ENCODE peak calls at places on chromosome 2, in four cellular contexts. M, Y, U and F are unnamed samples.

GRCh38 chr2:214830794-214831346 is 21.4 kb upstream of the BARD1 start:
- DNase-seq in Y (no peak), M (no peak), U (no peak), F (no peak)

GRCh38 chr2:230974096-230974913 is 21.6 kb upstream of the SPATA3 start:
- DNase-seq in U (peak), M (no peak), Y (peak), F (no peak)

GRCh38 chr2:74368499-74368898 is 11.6 kb downstream of the DCTN1 start:
- DNase-seq in Y (no peak), M (no peak), U (no peak), F (no peak)

GRCh38 chr2:99085400-99085799 is 56.1 kb upstream of the C2orf15 start:
- DNase-seq in Y (no peak), M (no peak), U (no peak), F (no peak)

GRCh38 chr2:156320491-156320896 is 12.0 kb downstream of the NR4A2 start:
- DNase-seq in Y (no peak), M (peak), U (no peak), F (no peak)

GRCh38 chr2:42967959-42968674 is 175.7 kb upstream of the HAAO start:
- DNase-seq in Y (no peak), U (no peak), M (peak), F (no peak)

GRCh38 chr2:77807531-77808215 is 285.5 kb upstream of the LRRTM4 start:
- DNase-seq in M (no peak), U (no peak), Y (no peak), F (no peak)

GRCh38 chr2:7905756-7906155 is 776.1 kb upstream of the ID2 start:
- DNase-seq in Y (no peak), U (no peak), M (no peak), F (no peak)

GRCh38 chr2:42843611-42844010 is 51.2 kb upstream of the HAAO start:
- DNase-seq in U (no peak), Y (no peak), M (no peak), F (no peak)

GRCh38 chr2:106094101-106094860 is 99.8 kb downstream of the UXS1 start:
- DNase-seq in Y (no peak), U (peak), M (no peak), F (no peak)

GRCh38 chr2:232873292-232873908 is 3.3 kb downstream of the SNORC start:
- DNase-seq in Y (no peak), M (no peak), U (peak), F (no peak)

GRCh38 chr2:235274010-235274409 is 219.8 kb upstream of the AGAP1 start:
- DNase-seq in U (no peak), Y (no peak), M (no peak), F (no peak)

GRCh38 chr2:224838335-224838734 is 122.2 kb upstream of the CCDC195 start:
- DNase-seq in U (no peak), M (no peak), Y (no peak), F (no peak)

GRCh38 chr2:222952204-222952603 is 91.4 kb downstream of the ACSL3 start:
- DNase-seq in M (no peak), Y (no peak), U (no peak), F (no peak)

GRCh38 chr2:1631292-1632005 is 112.9 kb downstream of the PXDN start:
- DNase-seq in U (no peak), Y (no peak), M (no peak), F (no peak)

GRCh38 chr2:50658883-50659282 is 373.0 kb downstream of the NRXN1 start:
- DNase-seq in Y (no peak), U (no peak), M (no peak), F (no peak)

GRCh38 chr2:134988994-134989605 is 58.1 kb downstream of the MAP3K19 start:
- DNase-seq in M (no peak), Y (peak), U (no peak), F (no peak)

GRCh38 chr2:181570833-181571661 is 85.9 kb downstream of the CERKL start:
- DNase-seq in U (no peak), M (no peak), Y (no peak), F (no peak)

GRCh38 chr2:60503923-60504514 is 49.4 kb downstream of the BCL11A start:
- DNase-seq in M (no peak), U (no peak), Y (no peak), F (no peak)

GRCh38 chr2:159126653-159127052 is 158.2 kb downstream of the TANC1 start:
- DNase-seq in U (no peak), Y (peak), M (no peak), F (no peak)

GRCh38 chr2:215693269-215693998 is 257.6 kb upstream of the FN1 start:
- DNase-seq in M (no peak), Y (peak), U (no peak), F (no peak)

GRCh38 chr2:42169869-42170465 is 814 bp downstream of the EML4 start:
- DNase-seq in M (no peak), Y (no peak), U (no peak), F (no peak)

GRCh38 chr2:210169871-210170441 is 1.3 kb downstream of the KANSL1L start:
- DNase-seq in M (no peak), Y (peak), U (no peak), F (no peak)

GRCh38 chr2:441258-442023 is 153.6 kb upstream of the ALKAL2 start:
- DNase-seq in Y (no peak), M (no peak), U (no peak), F (no peak)

GRCh38 chr2:5121677-5122076 is 570.5 kb upstream of the SOX11 start:
- DNase-seq in Y (no peak), M (no peak), U (no peak), F (no peak)

GRCh38 chr2:145511946-145512345 is 992.0 kb upstream of the ZEB2 start:
- DNase-seq in U (no peak), M (no peak), Y (no peak), F (no peak)

GRCh38 chr2:97861177-97861576 is 134.6 kb downstream of the TMEM131 start:
- DNase-seq in M (no peak), U (no peak), Y (no peak), F (no peak)

GRCh38 chr2:64858541-64859031 is 130.6 kb upstream of the SLC1A4 start:
- DNase-seq in Y (no peak), U (no peak), M (no peak), F (peak)

GRCh38 chr2:176445831-176446433 is 176.7 kb downstream of the MTX2 start:
- DNase-seq in M (no peak), U (no peak), Y (no peak), F (no peak)

GRCh38 chr2:176494949-176495353 is 225.7 kb downstream of the MTX2 start:
- DNase-seq in M (peak), Y (no peak), U (no peak), F (no peak)

GRCh38 chr2:238509151-238509820 is 82.6 kb downstream of the ASB1 start:
- DNase-seq in Y (no peak), M (no peak), U (no peak), F (no peak)

GRCh38 chr2:102664439-102665042 is 45.2 kb downstream of the SLC9A2 start:
- DNase-seq in M (no peak), U (no peak), Y (peak), F (no peak)

GRCh38 chr2:64352292-64352691 is 101.7 kb upstream of the LGALSL start:
- DNase-seq in M (no peak), Y (no peak), U (no peak), F (no peak)

GRCh38 chr2:157443795-157444642 is at the start of gene CYTIP:
- DNase-seq in Y (no peak), M (no peak), U (peak), F (peak)

GRCh38 chr2:153886833-153887232 is 15.1 kb downstream of the GALNT13 start:
- DNase-seq in M (no peak), Y (no peak), U (no peak), F (no peak)

GRCh38 chr2:48107326-48107925 is 201.1 kb upstream of the FBXO11 start:
- DNase-seq in Y (peak), U (no peak), M (no peak), F (no peak)